ENCODE peak calls at places on chromosomes 1 and 21, in seven cellular contexts. M is H9, Z is neuronal stem cell, D is H1, K is mesenchymal stem cell, J is trophoblast cell, R is mesendoderm. F is an unnamed sample.

GRCh38 chr1:93608188-93609109 is 73.2 kb downstream of the BCAR3 start:
- DNase-seq in M (no peak), Z (no peak), D (no peak), K (peak; percentile 62), J (no peak), R (peak; percentile 67), F (peak; percentile 31)

GRCh38 chr1:219917851-219918466 is 10.4 kb downstream of the SLC30A10 start:
- DNase-seq in M (no peak), Z (no peak), D (no peak), K (peak; percentile 4), J (peak; percentile 89), R (no peak), F (no peak)

GRCh38 chr1:198623920-198624647 is 14.8 kb upstream of the PTPRC start:
- DNase-seq in M (no peak), Z (no peak), D (no peak), K (peak; percentile 33), J (no peak), R (no peak), F (peak; percentile 71)

GRCh38 chr1:222009105-222009730 is 267.3 kb upstream of the DUSP10 start:
- DNase-seq in M (peak; percentile 38), Z (no peak), D (no peak), K (no peak), J (no peak), R (peak; percentile 61), F (no peak)

GRCh38 chr21:38954450-38955059 is 148.8 kb downstream of the ETS2 start:
- DNase-seq in M (no peak), Z (no peak), D (no peak), K (no peak), J (no peak), R (no peak), F (no peak)

GRCh38 chr1:222463059-222463730 is 84.7 kb downstream of the HHIPL2 start:
- DNase-seq in M (no peak), Z (no peak), D (no peak), K (no peak), J (no peak), R (no peak), F (no peak)

GRCh38 chr1:166902279-166902678 is 26.2 kb upstream of the TADA1 start:
- DNase-seq in M (no peak), Z (no peak), D (no peak), K (peak; percentile 35), J (no peak), R (peak; percentile 50), F (peak; percentile 38)

GRCh38 chr21:25571726-25572121 is 35.6 kb downstream of the MRPL39 start:
- DNase-seq in M (no peak), Z (no peak), D (no peak), K (no peak), J (no peak), R (no peak), F (no peak)

GRCh38 chr1:235942979-235943575 is 76.4 kb upstream of the LYST start:
- DNase-seq in M (no peak), Z (no peak), D (no peak), K (no peak), J (no peak), R (no peak), F (no peak)

GRCh38 chr1:172821609-172822274 is 162.8 kb downstream of the FASLG start:
- DNase-seq in M (no peak), Z (no peak), D (no peak), K (peak; percentile 87), J (no peak), R (no peak), F (peak; percentile 80)

GRCh38 chr1:166910396-166910994 is 34.4 kb upstream of the TADA1 start:
- DNase-seq in M (peak; percentile 77), Z (peak; percentile 54), D (peak; percentile 38), K (peak; percentile 84), J (peak; percentile 91), R (peak; percentile 96), F (peak; percentile 81)

GRCh38 chr21:37815893-37816292 is 100.4 kb downstream of the KCNJ6 start:
- DNase-seq in M (no peak), Z (no peak), D (no peak), K (no peak), J (no peak), R (no peak), F (no peak)

GRCh38 chr21:43311303-43311817 is 115.6 kb downstream of the SIK1 start:
- DNase-seq in M (no peak), Z (no peak), D (no peak), K (no peak), J (no peak), R (no peak), F (no peak)

GRCh38 chr1:17440074-17440826 is 773 bp upstream of the RCC2 start:
- DNase-seq in M (no peak), Z (no peak), D (no peak), K (peak; percentile 16), J (no peak), R (no peak), F (no peak)

GRCh38 chr1:207824691-207825090 is 72.8 kb downstream of the CD46 start:
- DNase-seq in M (no peak), Z (no peak), D (no peak), K (peak; percentile 59), J (no peak), R (no peak), F (no peak)

GRCh38 chr1:98121661-98122060 is 200.8 kb upstream of the DPYD start:
- DNase-seq in M (no peak), Z (no peak), D (no peak), K (no peak), J (no peak), R (no peak), F (peak; percentile 52)

GRCh38 chr1:162536511-162536910 is 25.0 kb upstream of the UAP1 start:
- DNase-seq in M (no peak), Z (no peak), D (no peak), K (peak; percentile 30), J (no peak), R (no peak), F (peak; percentile 59)

DNA sequence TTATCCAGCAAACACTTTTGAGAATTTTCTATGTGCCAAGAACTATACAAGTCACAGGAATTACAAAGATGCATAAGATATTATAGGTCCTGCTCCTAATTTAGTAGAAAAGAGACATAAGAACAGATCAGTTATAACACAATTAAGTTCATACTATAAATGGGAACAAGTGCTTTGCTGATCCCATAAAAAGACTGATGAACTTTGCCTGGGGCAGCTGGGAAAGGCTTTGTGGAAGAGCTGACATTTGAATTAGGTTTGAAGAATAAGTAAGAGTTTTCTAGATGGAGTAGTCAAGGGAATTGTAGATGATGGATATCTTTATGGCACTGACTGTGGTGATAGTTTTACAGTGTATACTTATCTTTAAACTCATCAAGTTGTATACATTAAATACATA is 76.5 kb downstream of the VCAM1 start:
- DNase-seq in M (no peak), Z (no peak), D (no peak), K (no peak), J (no peak), R (no peak), F (no peak)
- H2BK120ac ChIP-seq in M (no peak overlapping the region), Z (no peak overlapping the region), D (no peak overlapping the region), K (no peak overlapping the region), J (no peak overlapping the region), R (no peak overlapping the region), F (no peak overlapping the region)

GRCh38 chr1:212364985-212365384 is 49.7 kb downstream of the PACC1 start:
- DNase-seq in M (no peak), Z (no peak), D (no peak), K (no peak), J (no peak), R (no peak), F (peak; percentile 16)

GRCh38 chr1:212367474-212368072 is 47.1 kb downstream of the PACC1 start:
- DNase-seq in M (no peak), Z (no peak), D (no peak), K (no peak), J (no peak), R (no peak), F (no peak)

GRCh38 chr1:212366901-212367300 is 47.8 kb downstream of the PACC1 start:
- DNase-seq in M (no peak), Z (no peak), D (no peak), K (peak; percentile 32), J (peak; percentile 9), R (no peak), F (peak; percentile 49)

DNA sequence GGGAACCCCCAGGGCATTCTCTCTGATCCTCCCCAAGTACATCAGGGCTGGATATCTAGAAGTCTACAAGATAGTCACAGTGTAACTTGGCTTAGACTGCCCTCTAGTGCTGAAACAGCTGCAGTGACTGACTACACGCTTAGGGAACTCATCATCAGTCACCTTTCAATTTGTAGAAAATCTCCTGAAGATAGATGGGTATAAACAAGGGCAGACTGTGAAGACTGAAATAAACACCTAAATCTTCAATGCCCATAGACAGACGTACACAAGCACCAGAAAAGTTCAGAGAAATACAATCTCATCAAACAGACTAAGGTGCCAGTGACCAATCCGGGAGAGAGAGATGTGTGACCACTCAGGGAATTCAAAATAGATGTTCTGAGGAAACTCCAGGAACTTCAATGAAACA is 46.6 kb downstream of the PACC1 start:
- DNase-seq in M (peak; percentile 70), Z (peak; percentile 27), D (peak; percentile 21), K (peak; percentile 78), J (peak; percentile 84), R (peak; percentile 95), F (peak; percentile 81)
- H2BK120ac ChIP-seq in M (no peak overlapping the region), Z (no peak overlapping the region), D (no peak overlapping the region), K (no peak overlapping the region), J (no peak overlapping the region), R (no peak overlapping the region), F (no peak overlapping the region)

GRCh38 chr1:43874716-43875115 is 58.9 kb upstream of the ARTN start:
- DNase-seq in M (no peak), Z (no peak), D (no peak), K (no peak), J (peak; percentile 89), R (no peak), F (no peak)
- H2BK120ac ChIP-seq in M (no peak overlapping the region), Z (no peak overlapping the region), D (no peak overlapping the region), K (no peak overlapping the region), J (no peak overlapping the region), R (no peak overlapping the region), F (no peak overlapping the region)

DNA sequence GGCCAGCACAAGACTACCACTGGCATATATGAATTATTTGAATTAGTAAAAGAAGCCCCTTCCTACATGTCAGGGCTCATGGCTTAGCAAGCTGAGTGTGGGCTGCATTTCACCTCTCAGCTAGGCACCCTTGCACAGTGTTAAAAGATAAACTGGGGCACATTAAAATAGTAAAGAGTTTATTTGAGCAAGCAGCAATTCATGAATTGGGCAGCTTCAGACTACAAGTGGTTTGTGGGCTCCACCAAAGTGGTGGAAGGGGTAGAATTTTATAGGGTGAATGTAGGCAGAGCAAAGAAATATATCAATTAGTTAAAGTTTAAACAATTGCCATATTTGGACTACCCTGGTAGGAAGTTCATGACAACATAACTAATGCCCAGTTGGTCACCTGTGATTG is 178.8 kb downstream of the PLPP3 start:
- DNase-seq in M (no peak), Z (no peak), D (no peak), K (no peak), J (no peak), R (no peak), F (no peak)
- H2BK120ac ChIP-seq in M (no peak overlapping the region), Z (no peak overlapping the region), D (no peak overlapping the region), K (no peak overlapping the region), J (no peak overlapping the region), R (no peak overlapping the region), F (no peak overlapping the region)

F was measured in IMR-90.